ENCODE peak calls at places on chromosomes 6 and 20, in seven cellular contexts. L is IMR-90; C is ascending aorta; U is psoas muscle; G is CD8-positive, alpha-beta memory T cell; I is heart right ventricle; O is SK-N-SH. A is an unnamed sample.

GRCh38 chr20:9829835-9830234 is 9.0 kb downstream of the PAK5 start:
- DNase-seq in L (no peak), C (no peak), U (no peak), G (no peak), I (no peak), O (no peak), A (no peak)

GRCh38 chr6:55925292-55925691 is 49.9 kb upstream of the BMP5 start:
- DNase-seq in L (peak; percentile 94), C (no peak), U (no peak), G (no peak), I (no peak), O (no peak), A (no peak)

GRCh38 chr20:58310291-58310782 is 822 bp downstream of the RAB22A start:
- DNase-seq in L (peak; percentile 14), C (no peak), U (no peak), G (peak; percentile 18), I (no peak), O (no peak), A (no peak)

GRCh38 chr6:161152904-161153662 is 120.8 kb downstream of the AGPAT4 start:
- DNase-seq in L (no peak), C (no peak), U (no peak), G (no peak), I (no peak), O (peak; percentile 67), A (no peak)

GRCh38 chr6:45896783-45897441 is 118.7 kb downstream of the CLIC5 start:
- DNase-seq in L (no peak), C (no peak), U (no peak), G (no peak), I (no peak), O (no peak), A (no peak)

GRCh38 chr6:53107091-53107490 is 41.5 kb downstream of the GCM1 start:
- DNase-seq in L (peak; percentile 50), C (no peak), U (no peak), G (no peak), I (no peak), O (no peak), A (no peak)

GRCh38 chr20:6954219-6954618 is 186.7 kb downstream of the BMP2 start:
- DNase-seq in L (no peak), C (no peak), U (no peak), G (no peak), I (no peak), O (no peak), A (no peak)

GRCh38 chr6:101080597-101080996 is 199.5 kb upstream of the ASCC3 start:
- DNase-seq in L (peak; percentile 33), C (no peak), U (no peak), G (no peak), I (no peak), O (no peak), A (peak; percentile 63)

GRCh38 chr6:53151676-53152075 is 3.0 kb upstream of the GCM1 start:
- DNase-seq in L (no peak), C (no peak), U (no peak), G (no peak), I (no peak), O (no peak), A (peak; percentile 40)

GRCh38 chr20:58623579-58624473 is 27.3 kb upstream of the STX16 start:
- DNase-seq in L (peak; percentile 97), C (no peak), U (peak; percentile 74), G (no peak), I (peak; percentile 33), O (peak; percentile 60), A (peak; percentile 78)

GRCh38 chr20:35226775-35227681 is 538 bp downstream of the MMP24 start:
- DNase-seq in L (peak; percentile 34), C (no peak), U (no peak), G (peak; percentile 35), I (peak; percentile 41), O (peak; percentile 86), A (peak; percentile 62)

GRCh38 chr20:63280929-63281545 is 8.4 kb downstream of the ARFGAP1 start:
- DNase-seq in L (no peak), C (no peak), U (no peak), G (no peak), I (peak; percentile 12), O (peak; percentile 61), A (no peak)

GRCh38 chr20:11453430-11453829 is 464.3 kb upstream of the BTBD3 start:
- DNase-seq in L (peak; percentile 87), C (no peak), U (no peak), G (no peak), I (no peak), O (no peak), A (peak; percentile 61)

GRCh38 chr6:51268666-51269065 is 450.0 kb downstream of the TFAP2B start:
- DNase-seq in L (no peak), C (no peak), U (no peak), G (no peak), I (no peak), O (no peak), A (no peak)

GRCh38 chr20:7237251-7237650 is 469.8 kb downstream of the BMP2 start:
- DNase-seq in L (no peak), C (no peak), U (no peak), G (no peak), I (no peak), O (no peak), A (no peak)

GRCh38 chr6:92507552-92507951 is 911.8 kb downstream of the EPHA7 start:
- DNase-seq in L (no peak), C (no peak), U (no peak), G (no peak), I (no peak), O (no peak), A (no peak)

GRCh38 chr6:106146852-106147351 is 60.8 kb downstream of the PRDM1 start:
- DNase-seq in L (peak; percentile 34), C (no peak), U (no peak), G (no peak), I (no peak), O (no peak), A (no peak)

GRCh38 chr6:8180327-8181161 is 78.2 kb upstream of the EEF1E1 start:
- DNase-seq in L (peak; percentile 81), C (no peak), U (no peak), G (no peak), I (no peak), O (no peak), A (no peak)

GRCh38 chr6:74277749-74278148 is 581.7 kb downstream of the CD109 start:
- DNase-seq in L (peak; percentile 17), C (no peak), U (no peak), G (no peak), I (no peak), O (peak; percentile 2), A (peak; percentile 56)

GRCh38 chr6:18323935-18324707 is 59.8 kb upstream of the DEK start:
- DNase-seq in L (peak; percentile 61), C (no peak), U (no peak), G (peak; percentile 41), I (no peak), O (peak; percentile 64), A (peak; percentile 77)

GRCh38 chr6:108993876-108994275 is 100.8 kb downstream of the SESN1 start:
- DNase-seq in L (no peak), C (no peak), U (no peak), G (no peak), I (no peak), O (no peak), A (no peak)

GRCh38 chr6:35082046-35082732 is 59.0 kb downstream of the TCP11 start:
- DNase-seq in L (no peak), C (no peak), U (no peak), G (no peak), I (no peak), O (no peak), A (no peak)

GRCh38 chr6:131594074-131594473 is 21.0 kb downstream of the ARG1 start:
- DNase-seq in L (no peak), C (no peak), U (no peak), G (no peak), I (no peak), O (no peak), A (no peak)

DNA sequence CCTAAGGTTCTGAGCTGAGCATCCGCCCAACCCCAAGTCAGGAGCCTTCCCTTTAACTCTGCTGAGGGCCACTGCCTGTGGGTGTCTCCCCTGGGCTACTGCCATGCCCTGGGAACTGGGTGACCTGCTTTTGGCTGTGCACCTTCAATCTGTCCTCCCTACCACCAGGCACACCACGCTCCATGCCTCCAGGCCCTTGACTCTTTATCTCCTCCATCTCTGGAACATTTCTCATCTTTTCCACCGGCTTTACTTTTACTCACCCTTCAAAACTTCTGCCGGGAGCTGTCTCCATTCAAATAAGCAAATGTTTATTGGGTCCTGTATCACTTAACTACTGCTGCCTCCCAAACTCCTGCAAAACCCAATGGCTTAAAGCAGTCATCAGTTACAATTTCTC is 83.3 kb upstream of the NHSL1 start:
- DNase-seq in L (no peak), C (no peak), U (no peak), G (no peak), I (no peak), O (no peak), A (no peak)
- H3K27me3 ChIP-seq in L (no peaks in the 10 kb centered on the region), C (no peaks in the 10 kb centered on the region), U (no peaks in the 10 kb centered on the region), G (no peaks in the 10 kb centered on the region), I (no peaks in the 10 kb centered on the region), O (peaks cover 17% of the 10 kb centered on the region), A (no peaks in the 10 kb centered on the region)

GRCh38 chr6:165743366-165743898 is 80.4 kb upstream of the PDE10A start:
- DNase-seq in L (no peak), C (no peak), U (no peak), G (no peak), I (no peak), O (no peak), A (no peak)
- H3K4me3 ChIP-seq in L (no peak overlapping the region), C (no peak overlapping the region), U (no peak overlapping the region), G (no peak overlapping the region), I (no peak overlapping the region), O (no peak overlapping the region), A (no peak overlapping the region)

DNA sequence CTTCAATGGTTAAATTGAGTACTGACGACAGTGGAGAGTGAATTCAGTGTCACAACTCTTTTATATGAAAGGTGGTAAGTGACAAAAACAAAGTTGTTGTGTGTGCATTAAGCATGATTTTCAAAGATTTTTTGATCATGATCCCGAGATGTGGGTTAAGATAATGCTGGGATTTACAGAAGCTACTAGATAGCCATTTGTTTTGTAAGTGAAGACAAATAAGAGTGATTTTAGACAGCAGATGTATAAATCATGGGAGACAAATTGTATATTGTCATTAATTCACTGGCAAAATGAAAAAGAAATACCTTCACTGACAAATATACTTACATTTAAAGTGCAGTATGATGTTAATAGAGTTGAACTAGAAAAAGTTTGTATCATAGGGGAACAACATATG is 6.1 kb downstream of the ADGRB3 start:
- DNase-seq in L (no peak), C (no peak), U (no peak), G (no peak), I (no peak), O (no peak), A (no peak)
- H3K27me3 ChIP-seq in L (no peaks in the 10 kb centered on the region), C (no peaks in the 10 kb centered on the region), U (no peaks in the 10 kb centered on the region), G (no peaks in the 10 kb centered on the region), I (peaks cover 9% of the 10 kb centered on the region), O (no peaks in the 10 kb centered on the region), A (no peaks in the 10 kb centered on the region)

GRCh38 chr20:33861458-33861857 is 50.3 kb downstream of the CHMP4B start:
- DNase-seq in L (no peak), C (no peak), U (no peak), G (no peak), I (no peak), O (no peak), A (no peak)

GRCh38 chr20:33859157-33859695 is 48.1 kb downstream of the CHMP4B start:
- DNase-seq in L (no peak), C (no peak), U (peak; percentile 41), G (peak; percentile 21), I (no peak), O (no peak), A (no peak)

GRCh38 chr20:33858666-33859065 is 47.5 kb downstream of the CHMP4B start:
- DNase-seq in L (no peak), C (no peak), U (peak; percentile 10), G (no peak), I (no peak), O (no peak), A (no peak)

GRCh38 chr20:33857722-33858563 is 46.8 kb downstream of the CHMP4B start:
- DNase-seq in L (no peak), C (no peak), U (peak; percentile 17), G (no peak), I (no peak), O (no peak), A (no peak)

GRCh38 chr20:33859751-33860150 is 48.6 kb downstream of the CHMP4B start:
- DNase-seq in L (no peak), C (no peak), U (peak; percentile 29), G (no peak), I (no peak), O (no peak), A (no peak)
- H3K4me3 ChIP-seq in L (no peak overlapping the region), C (no peak overlapping the region), U (no peak overlapping the region), G (peak overlapping the region; percentile 34), I (no peak overlapping the region), O (no peak overlapping the region), A (no peak overlapping the region)

A was measured in A673.